ENCODE peak calls at places on chromosomes 16 and 17, in six cellular contexts. N, E, X, Q, K and A are unnamed samples.

GRCh38 chr16:593807-594206 is 3.9 kb downstream of the RAB40C start:
- DNase-seq in X (no peak), N (no peak), K (no peak), E (no peak), Q (no peak), A (no peak)

GRCh38 chr17:7138800-7139381 is 24.3 kb upstream of the ASGR2 start:
- DNase-seq in Q (no peak), X (no peak), E (no peak), N (no peak), K (peak), A (peak)

GRCh38 chr17:7107012-7107754 is 7.4 kb downstream of the ASGR2 start:
- DNase-seq in X (no peak), N (no peak), Q (no peak), E (no peak), K (no peak), A (no peak)

GRCh38 chr17:48002208-48002919 is 31.5 kb downstream of the CDK5RAP3 start:
- DNase-seq in X (peak), Q (peak), K (peak), E (peak), N (peak), A (peak)

GRCh38 chr16:86974120-86974519 is 343.1 kb downstream of the C16orf95 start:
- DNase-seq in Q (no peak), K (no peak), N (no peak), X (no peak), E (no peak), A (no peak)

GRCh38 chr16:70664325-70665112 is 18.2 kb downstream of the IL34 start:
- DNase-seq in N (no peak), Q (no peak), K (no peak), E (no peak), X (no peak), A (peak)

GRCh38 chr16:89101303-89102034 is 7.8 kb downstream of the ACSF3 start:
- DNase-seq in E (no peak), K (no peak), N (no peak), Q (no peak), X (no peak), A (no peak)

GRCh38 chr16:11679250-11679649 is 11.0 kb downstream of the SNN start:
- DNase-seq in K (no peak), Q (no peak), E (no peak), X (no peak), N (no peak), A (no peak)

GRCh38 chr17:30517786-30518185 is 40.6 kb downstream of the GOSR1 start:
- DNase-seq in N (no peak), X (no peak), Q (no peak), E (no peak), K (no peak), A (no peak)

GRCh38 chr17:16417399-16417798 is 2.0 kb downstream of the TRPV2 start:
- DNase-seq in E (no peak), N (no peak), K (no peak), X (no peak), Q (no peak), A (no peak)

GRCh38 chr17:16418684-16419066 is 3.3 kb downstream of the TRPV2 start:
- DNase-seq in Q (no peak), K (no peak), N (no peak), X (no peak), E (no peak), A (no peak)

GRCh38 chr17:16417896-16418683 is 2.7 kb downstream of the TRPV2 start:
- DNase-seq in Q (no peak), N (no peak), K (no peak), X (no peak), E (no peak), A (peak)

GRCh38 chr17:16419074-16419928 is 3.9 kb downstream of the TRPV2 start:
- DNase-seq in X (peak), Q (peak), E (peak), N (peak), K (peak), A (peak)

GRCh38 chr17:16415031-16415924 is at the start of gene TRPV2:
- DNase-seq in E (peak), K (peak), X (peak), Q (no peak), N (peak), A (peak)
- TF ChIP-seq MAX in E (no peak), K (peak), X (no peak), Q (no peak), N (no peak), A (no peak)

GRCh38 chr16:80105160-80105559 is 435.6 kb upstream of the DYNLRB2 start:
- DNase-seq in X (no peak), E (no peak), N (no peak), Q (no peak), K (no peak), A (no peak)

GRCh38 chr16:80100846-80101451 is 439.8 kb upstream of the DYNLRB2 start:
- DNase-seq in K (no peak), E (no peak), X (no peak), Q (no peak), N (no peak), A (no peak)

GRCh38 chr16:80100186-80100585 is 440.6 kb upstream of the DYNLRB2 start:
- DNase-seq in Q (peak), K (no peak), N (no peak), X (no peak), E (no peak), A (no peak)

GRCh38 chr16:80107900-80108299 is 432.9 kb upstream of the DYNLRB2 start:
- DNase-seq in Q (no peak), K (no peak), E (no peak), X (no peak), N (no peak), A (no peak)

GRCh38 chr16:80103463-80103862 is 437.3 kb upstream of the DYNLRB2 start:
- DNase-seq in X (no peak), Q (no peak), K (no peak), E (no peak), N (no peak), A (no peak)
- TF ChIP-seq POLR2A in X (no peak), Q (no peak), K (no peak), E (no peak), N (no peak), A (no peak)

GRCh38 chr16:9102379-9102778 is 10.9 kb downstream of the HAPSTR1 start:
- DNase-seq in E (no peak), Q (no peak), N (no peak), X (no peak), K (no peak), A (peak)
- TF ChIP-seq MYC in E (no peak), Q (no peak), N (no peak), X (no peak), K (no peak), A (no peak)

GRCh38 chr16:82071421-82071820 is 36.4 kb downstream of the HSD17B2 start:
- DNase-seq in N (no peak), K (no peak), E (no peak), X (no peak), Q (no peak), A (no peak)
- TF ChIP-seq MAX in N (no peak), K (no peak), E (no peak), X (no peak), Q (no peak), A (no peak)

DNA sequence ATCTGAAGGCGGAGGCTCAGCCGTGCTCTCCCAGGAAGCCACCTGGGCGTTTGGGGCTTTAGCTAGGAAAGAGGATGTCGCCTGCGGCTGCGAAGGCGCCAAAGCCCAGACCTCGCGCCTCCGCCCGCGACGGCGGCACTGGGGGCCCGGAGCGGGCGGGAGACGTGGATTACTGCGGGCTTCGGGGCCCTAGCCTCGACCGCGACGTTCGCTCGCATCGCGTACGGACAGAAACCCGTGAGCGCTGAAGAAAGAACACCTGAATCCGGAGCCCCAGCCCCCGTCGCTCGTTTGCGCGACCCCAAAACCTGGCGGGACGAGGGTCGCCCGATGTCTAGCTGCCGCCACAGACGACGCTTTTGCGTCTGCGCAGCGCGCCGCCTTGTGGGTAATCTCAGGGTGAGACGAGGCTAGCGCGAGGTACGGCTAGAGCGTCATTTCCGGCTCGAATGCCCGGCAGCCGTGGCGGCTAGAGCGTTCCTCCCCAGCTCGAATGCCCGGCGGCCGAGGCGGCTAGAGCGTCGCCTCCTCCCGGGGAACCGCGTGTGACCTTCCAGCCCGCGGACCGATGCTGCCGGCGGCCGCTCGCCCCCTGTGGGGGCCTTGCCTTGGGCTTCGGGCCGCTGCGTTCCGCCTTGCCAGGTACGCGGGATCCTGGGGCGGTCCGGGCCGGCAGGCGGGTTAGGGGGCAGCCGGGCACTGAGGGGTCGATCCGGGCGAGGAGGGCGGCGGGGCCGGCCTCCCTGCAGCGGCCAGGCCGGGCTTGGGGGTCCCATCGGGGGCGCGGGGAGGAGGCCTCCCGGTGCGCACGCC is at the start of gene MRPL12:
- DNase-seq in N (peak), E (peak), Q (peak), K (peak), X (peak), A (peak)
- TF ChIP-seq POLR2A in N (peak), E (peak), Q (peak), K (no peak), X (peak), A (peak)

GRCh38 chr17:45436161-45436560 is 3.5 kb upstream of the ARHGAP27 start:
- DNase-seq in K (no peak), X (no peak), Q (no peak), E (no peak), N (no peak), A (no peak)

GRCh38 chr17:45437461-45438283 is 5.0 kb upstream of the ARHGAP27 start:
- DNase-seq in X (no peak), N (no peak), Q (no peak), E (no peak), K (no peak), A (no peak)

GRCh38 chr17:45438931-45439610 is 6.4 kb upstream of the ARHGAP27 start:
- DNase-seq in Q (no peak), X (no peak), N (no peak), K (no peak), E (no peak), A (no peak)

GRCh38 chr17:45435481-45435880 is 2.8 kb upstream of the ARHGAP27 start:
- DNase-seq in K (no peak), Q (no peak), X (no peak), N (no peak), E (no peak), A (no peak)

GRCh38 chr17:45436625-45437460 is 4.2 kb upstream of the ARHGAP27 start:
- DNase-seq in N (no peak), Q (no peak), E (no peak), K (no peak), X (no peak), A (no peak)
- TF ChIP-seq MYC in N (no peak), Q (no peak), E (no peak), K (no peak), X (no peak), A (no peak)